ENCODE peak calls at places on chromosome 16, in six cellular contexts. J is NCI-H1417, H is choroid plexus epithelial cell, C is LoVo, K is GDM1, D is foreskin keratinocyte. I is an unnamed sample.

GRCh38 chr16:88667496-88667895 is 4.6 kb upstream of the MVD start:
- DNase-seq in H (peak), J (no peak), K (no peak), D (no peak), C (no peak), I (no peak)

GRCh38 chr16:76293980-76294690 is 16.9 kb downstream of the CNTNAP4 start:
- DNase-seq in J (no peak), K (no peak), D (no peak), C (no peak), H (no peak), I (no peak)

GRCh38 chr16:89320717-89321501 is 103.4 kb downstream of the ZNF778 start:
- DNase-seq in K (no peak), H (peak), J (peak), D (no peak), C (peak), I (no peak)

GRCh38 chr16:19114359-19115147 is 789 bp downstream of the ITPRIPL2 start:
- DNase-seq in H (peak), D (no peak), K (no peak), J (peak), C (no peak), I (no peak)

GRCh38 chr16:48860341-48860740 is 250.4 kb upstream of the N4BP1 start:
- DNase-seq in J (no peak), C (no peak), D (no peak), H (no peak), K (no peak), I (no peak)

GRCh38 chr16:35305476-35305875 is 1846.1 kb downstream of the TP53TG3F start:
- DNase-seq in D (peak), H (no peak), K (no peak), C (no peak), J (no peak), I (no peak)

GRCh38 chr16:333406-334094 is 19.0 kb downstream of the AXIN1 start:
- DNase-seq in D (no peak), C (no peak), K (no peak), J (no peak), H (peak), I (no peak)

GRCh38 chr16:19003935-19004334 is 20.2 kb downstream of the TMC7 start:
- DNase-seq in K (no peak), J (no peak), C (no peak), H (no peak), D (no peak), I (no peak)

GRCh38 chr16:59971264-59971663 is 1237.1 kb upstream of the GOT2 start:
- DNase-seq in H (no peak), D (no peak), C (no peak), J (no peak), K (no peak), I (no peak)